ENCODE peak calls at places on chromosomes 16 and 17, in eight cellular contexts. One of them, this sample, is unnamed. For H3K4me1 and H3K36me3, the result is how much of the 10 kb centered on the place peaks cover.

GRCh38 chr17:12296120-12296727 is 275.5 kb downstream of the MAP2K4 start:
- DNase-seq in NT2/D1: no peak
- DNase-seq in ascending aorta: no peak
- DNase-seq in mammary epithelial cell: no peak
- DNase-seq in cardiac muscle cell: no peak
- DNase-seq in naive thymus-derived CD4-positive, alpha-beta T cell: no peak
- DNase-seq in aorta: no peak
- DNase-seq in fibroblast of lung: peak
- DNase-seq in this sample: no peak

GRCh38 chr16:54506691-54507090 is 220.1 kb upstream of the IRX3 start:
- DNase-seq in aorta: no peak
- DNase-seq in naive thymus-derived CD4-positive, alpha-beta T cell: no peak
- DNase-seq in cardiac muscle cell: no peak
- DNase-seq in fibroblast of lung: no peak
- DNase-seq in NT2/D1: no peak
- DNase-seq in mammary epithelial cell: no peak
- DNase-seq in ascending aorta: no peak
- DNase-seq in this sample: no peak

GRCh38 chr16:24986512-24987303 is 28.5 kb downstream of the ARHGAP17 start:
- DNase-seq in fibroblast of lung: peak
- DNase-seq in cardiac muscle cell: peak
- DNase-seq in naive thymus-derived CD4-positive, alpha-beta T cell: no peak
- DNase-seq in aorta: no peak
- DNase-seq in ascending aorta: peak
- DNase-seq in NT2/D1: no peak
- DNase-seq in mammary epithelial cell: no peak
- DNase-seq in this sample: no peak

GRCh38 chr17:77314601-77315000 is 173.8 kb downstream of the SEC14L1 start:
- DNase-seq in aorta: peak
- DNase-seq in mammary epithelial cell: no peak
- DNase-seq in cardiac muscle cell: no peak
- DNase-seq in fibroblast of lung: no peak
- DNase-seq in ascending aorta: peak
- DNase-seq in naive thymus-derived CD4-positive, alpha-beta T cell: no peak
- DNase-seq in NT2/D1: no peak
- DNase-seq in this sample: no peak

GRCh38 chr17:75036643-75037268 is 10.0 kb downstream of the ATP5PD start:
- DNase-seq in cardiac muscle cell: peak
- DNase-seq in mammary epithelial cell: no peak
- DNase-seq in ascending aorta: peak
- DNase-seq in fibroblast of lung: peak
- DNase-seq in NT2/D1: no peak
- DNase-seq in naive thymus-derived CD4-positive, alpha-beta T cell: peak
- DNase-seq in aorta: peak
- DNase-seq in this sample: no peak

GRCh38 chr16:4646773-4647660 is 22.4 kb downstream of the MGRN1 start:
- DNase-seq in aorta: no peak
- DNase-seq in ascending aorta: no peak
- DNase-seq in NT2/D1: no peak
- DNase-seq in fibroblast of lung: no peak
- DNase-seq in cardiac muscle cell: no peak
- DNase-seq in naive thymus-derived CD4-positive, alpha-beta T cell: no peak
- DNase-seq in mammary epithelial cell: no peak
- DNase-seq in this sample: no peak

GRCh38 chr16:4536391-4537106 is 2.0 kb downstream of the CDIP1 start:
- DNase-seq in naive thymus-derived CD4-positive, alpha-beta T cell: no peak
- DNase-seq in aorta: no peak
- DNase-seq in NT2/D1: no peak
- DNase-seq in ascending aorta: peak
- DNase-seq in cardiac muscle cell: no peak
- DNase-seq in fibroblast of lung: no peak
- DNase-seq in mammary epithelial cell: no peak
- DNase-seq in this sample: no peak

GRCh38 chr17:3557768-3558583 is at the start of gene TRPV3:
- DNase-seq in naive thymus-derived CD4-positive, alpha-beta T cell: no peak
- DNase-seq in cardiac muscle cell: peak
- DNase-seq in fibroblast of lung: no peak
- DNase-seq in mammary epithelial cell: peak
- DNase-seq in ascending aorta: no peak
- DNase-seq in aorta: no peak
- DNase-seq in NT2/D1: no peak
- DNase-seq in this sample: peak

GRCh38 chr16:68756250-68757051 is 19.4 kb downstream of the CDH1 start:
- DNase-seq in NT2/D1: no peak
- DNase-seq in fibroblast of lung: no peak
- DNase-seq in cardiac muscle cell: peak
- DNase-seq in ascending aorta: no peak
- DNase-seq in mammary epithelial cell: peak
- DNase-seq in naive thymus-derived CD4-positive, alpha-beta T cell: no peak
- DNase-seq in aorta: no peak
- DNase-seq in this sample: no peak
- H3K4me1 ChIP-seq in NT2/D1: under half
- H3K4me1 ChIP-seq in fibroblast of lung: under half
- H3K4me1 ChIP-seq in cardiac muscle cell: under half
- H3K4me1 ChIP-seq in ascending aorta: under half
- H3K4me1 ChIP-seq in mammary epithelial cell: half or more
- H3K4me1 ChIP-seq in naive thymus-derived CD4-positive, alpha-beta T cell: under half
- H3K4me1 ChIP-seq in aorta: under half
- H3K4me1 ChIP-seq in this sample: under half

DNA sequence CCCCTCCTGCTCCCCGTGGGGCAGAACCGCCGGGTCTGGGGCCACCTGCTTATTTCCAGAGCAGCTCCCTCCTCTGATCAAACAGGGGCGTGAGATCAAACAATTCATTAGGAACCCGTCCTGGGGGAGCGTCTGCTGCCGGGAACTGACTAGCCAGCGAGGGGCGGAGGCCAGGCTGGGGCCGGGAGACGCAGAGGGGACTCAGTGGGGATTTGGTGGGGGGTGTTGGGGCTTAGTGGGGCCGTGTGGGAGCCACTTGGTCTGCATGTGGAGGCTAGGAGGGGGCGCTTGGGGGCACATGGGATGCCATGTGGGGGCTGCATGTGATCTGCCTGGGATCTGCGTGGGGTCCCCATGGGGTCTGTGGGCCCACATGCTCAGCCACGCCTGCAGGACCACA is 20.5 kb upstream of the CACNA1H start:
- DNase-seq in mammary epithelial cell: no peak
- DNase-seq in ascending aorta: no peak
- DNase-seq in naive thymus-derived CD4-positive, alpha-beta T cell: no peak
- DNase-seq in NT2/D1: no peak
- DNase-seq in fibroblast of lung: no peak
- DNase-seq in cardiac muscle cell: no peak
- DNase-seq in aorta: no peak
- DNase-seq in this sample: no peak
- H3K36me3 ChIP-seq in mammary epithelial cell: under half
- H3K36me3 ChIP-seq in ascending aorta: under half
- H3K36me3 ChIP-seq in naive thymus-derived CD4-positive, alpha-beta T cell: under half
- H3K36me3 ChIP-seq in NT2/D1: under half
- H3K36me3 ChIP-seq in fibroblast of lung: under half
- H3K36me3 ChIP-seq in cardiac muscle cell: under half
- H3K36me3 ChIP-seq in aorta: under half
- H3K36me3 ChIP-seq in this sample: under half

DNA sequence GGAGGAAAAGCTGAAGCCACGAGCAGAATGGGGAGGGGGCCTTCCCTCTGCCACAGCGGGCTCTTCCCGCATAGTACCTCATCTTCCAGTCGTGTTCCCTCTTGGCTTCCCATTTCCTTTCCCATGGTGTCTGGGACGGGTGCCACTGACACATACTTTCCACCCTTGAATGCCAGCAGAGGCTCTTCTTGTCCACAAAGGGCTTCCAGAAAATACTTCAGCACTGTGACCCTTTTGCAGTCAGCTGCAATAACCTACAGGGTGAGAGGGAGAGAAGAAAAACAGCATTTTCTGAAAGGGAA is 30.7 kb downstream of the HIC1 start:
- DNase-seq in mammary epithelial cell: no peak
- DNase-seq in aorta: peak
- DNase-seq in naive thymus-derived CD4-positive, alpha-beta T cell: no peak
- DNase-seq in NT2/D1: no peak
- DNase-seq in ascending aorta: no peak
- DNase-seq in cardiac muscle cell: peak
- DNase-seq in fibroblast of lung: peak
- DNase-seq in this sample: no peak
- H3K4me1 ChIP-seq in mammary epithelial cell: under half
- H3K4me1 ChIP-seq in aorta: under half
- H3K4me1 ChIP-seq in naive thymus-derived CD4-positive, alpha-beta T cell: under half
- H3K4me1 ChIP-seq in NT2/D1: under half
- H3K4me1 ChIP-seq in ascending aorta: under half
- H3K4me1 ChIP-seq in cardiac muscle cell: half or more
- H3K4me1 ChIP-seq in fibroblast of lung: half or more
- H3K4me1 ChIP-seq in this sample: half or more

DNA sequence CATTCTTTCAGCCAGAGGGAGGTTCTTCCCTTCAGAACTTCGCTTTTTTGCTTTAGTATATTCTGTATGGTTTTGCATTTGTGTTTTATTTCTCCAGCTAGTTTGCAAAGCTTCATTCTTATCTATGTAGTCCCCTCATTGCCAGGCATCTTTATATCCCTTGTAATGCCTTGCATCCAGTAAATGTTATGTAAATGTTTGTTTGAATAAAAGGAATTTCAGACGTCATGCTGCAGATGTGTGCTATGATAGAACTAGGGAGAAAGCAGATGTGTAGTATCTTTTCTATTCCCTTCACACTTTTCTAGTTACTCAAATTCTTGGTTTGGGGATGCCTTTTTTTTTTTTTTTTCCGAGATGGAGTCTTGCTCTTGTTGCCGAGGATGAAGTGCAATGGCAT is 62.6 kb upstream of the RASL10B start:
- DNase-seq in aorta: no peak
- DNase-seq in ascending aorta: no peak
- DNase-seq in naive thymus-derived CD4-positive, alpha-beta T cell: no peak
- DNase-seq in fibroblast of lung: peak
- DNase-seq in cardiac muscle cell: no peak
- DNase-seq in NT2/D1: no peak
- DNase-seq in mammary epithelial cell: no peak
- DNase-seq in this sample: no peak
- H3K36me3 ChIP-seq in aorta: under half
- H3K36me3 ChIP-seq in ascending aorta: under half
- H3K36me3 ChIP-seq in naive thymus-derived CD4-positive, alpha-beta T cell: under half
- H3K36me3 ChIP-seq in fibroblast of lung: under half
- H3K36me3 ChIP-seq in cardiac muscle cell: under half
- H3K36me3 ChIP-seq in NT2/D1: under half
- H3K36me3 ChIP-seq in mammary epithelial cell: under half
- H3K36me3 ChIP-seq in this sample: under half

DNA sequence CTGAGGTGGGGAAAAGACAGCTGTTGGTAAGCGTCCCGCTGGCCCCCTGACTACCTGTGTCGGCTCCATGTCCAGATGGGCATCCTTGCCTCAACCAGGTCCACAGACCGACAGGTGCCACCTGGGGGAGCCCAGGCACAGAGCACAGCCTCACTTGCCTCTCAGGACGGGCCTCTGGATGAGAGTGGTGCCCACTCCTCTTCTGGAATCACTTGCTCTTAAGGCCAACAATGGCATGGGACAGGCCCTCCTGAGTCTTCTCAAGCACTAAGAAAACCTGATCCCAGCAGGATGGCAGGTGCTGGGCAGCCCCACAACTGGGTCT is 17.2 kb downstream of the SLC16A3 start:
- DNase-seq in fibroblast of lung: no peak
- DNase-seq in naive thymus-derived CD4-positive, alpha-beta T cell: no peak
- DNase-seq in mammary epithelial cell: no peak
- DNase-seq in aorta: no peak
- DNase-seq in ascending aorta: no peak
- DNase-seq in cardiac muscle cell: no peak
- DNase-seq in NT2/D1: no peak
- DNase-seq in this sample: no peak
- H3K4me1 ChIP-seq in fibroblast of lung: under half
- H3K4me1 ChIP-seq in naive thymus-derived CD4-positive, alpha-beta T cell: under half
- H3K4me1 ChIP-seq in mammary epithelial cell: half or more
- H3K4me1 ChIP-seq in aorta: under half
- H3K4me1 ChIP-seq in ascending aorta: under half
- H3K4me1 ChIP-seq in cardiac muscle cell: under half
- H3K4me1 ChIP-seq in NT2/D1: under half
- H3K4me1 ChIP-seq in this sample: half or more

GRCh38 chr17:14308636-14308964 is 7.7 kb downstream of the HS3ST3B1 start:
- DNase-seq in naive thymus-derived CD4-positive, alpha-beta T cell: no peak
- DNase-seq in NT2/D1: no peak
- DNase-seq in mammary epithelial cell: no peak
- DNase-seq in fibroblast of lung: no peak
- DNase-seq in ascending aorta: no peak
- DNase-seq in aorta: no peak
- DNase-seq in cardiac muscle cell: peak
- DNase-seq in this sample: no peak
- H3K36me3 ChIP-seq in naive thymus-derived CD4-positive, alpha-beta T cell: under half
- H3K36me3 ChIP-seq in NT2/D1: under half
- H3K36me3 ChIP-seq in mammary epithelial cell: under half
- H3K36me3 ChIP-seq in fibroblast of lung: under half
- H3K36me3 ChIP-seq in ascending aorta: under half
- H3K36me3 ChIP-seq in aorta: under half
- H3K36me3 ChIP-seq in cardiac muscle cell: under half
- H3K36me3 ChIP-seq in this sample: under half

DNA sequence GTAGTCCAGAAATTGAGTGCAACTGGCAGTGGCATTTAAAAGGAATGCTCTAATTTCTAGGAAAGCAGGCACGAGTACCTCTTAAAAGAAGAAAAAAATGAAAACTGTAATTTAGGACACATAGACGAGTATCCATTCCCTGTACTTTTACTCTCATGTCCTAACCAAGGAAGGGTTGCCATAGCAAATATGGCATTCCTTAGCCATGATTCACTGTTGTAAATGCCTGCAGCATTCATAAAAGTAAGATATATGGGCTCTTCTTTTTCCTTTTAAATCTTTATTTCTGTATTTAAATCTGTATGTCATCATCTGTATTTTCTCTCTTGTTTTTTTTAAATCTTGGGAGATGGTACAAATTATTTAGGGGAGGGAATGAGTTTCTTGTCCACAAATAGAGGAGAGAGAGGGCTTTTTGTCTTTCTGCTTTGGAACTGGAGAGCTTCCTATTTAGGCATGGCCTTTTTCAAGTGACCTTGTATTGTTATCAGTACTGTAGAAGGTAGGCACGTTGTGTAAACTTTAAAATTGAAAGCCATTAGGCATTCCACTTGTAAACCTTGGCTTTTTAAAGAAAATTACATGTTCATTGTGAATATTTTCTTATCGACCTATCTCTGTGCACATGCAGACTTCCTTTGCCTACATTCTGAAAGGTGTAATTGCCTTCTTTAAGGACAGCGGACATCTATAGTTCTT is 50.0 kb downstream of the TENT4B start:
- DNase-seq in mammary epithelial cell: peak
- DNase-seq in naive thymus-derived CD4-positive, alpha-beta T cell: no peak
- DNase-seq in cardiac muscle cell: peak
- DNase-seq in NT2/D1: no peak
- DNase-seq in aorta: no peak
- DNase-seq in fibroblast of lung: peak
- DNase-seq in ascending aorta: no peak
- DNase-seq in this sample: no peak
- H3K4me1 ChIP-seq in mammary epithelial cell: under half
- H3K4me1 ChIP-seq in naive thymus-derived CD4-positive, alpha-beta T cell: under half
- H3K4me1 ChIP-seq in cardiac muscle cell: under half
- H3K4me1 ChIP-seq in NT2/D1: under half
- H3K4me1 ChIP-seq in aorta: under half
- H3K4me1 ChIP-seq in fibroblast of lung: under half
- H3K4me1 ChIP-seq in ascending aorta: under half
- H3K4me1 ChIP-seq in this sample: half or more